ENCODE peak calls at places on chromosome 3, in six cellular contexts. One of them, this sample, is unnamed.

GRCh38 chr3:58210761-58211477 is at the start of gene DNASE1L3:
- DNase-seq in right atrium auricular region: no peak
- DNase-seq in osteocyte: no peak
- DNase-seq in Peyer's patch: no peak
- DNase-seq in CD4-positive, alpha-beta T cell: no peak
- DNase-seq in fibroblast of lung: no peak
- DNase-seq in this sample: no peak

GRCh38 chr3:32577621-32578556 is 7.2 kb upstream of the DYNC1LI1 start:
- DNase-seq in right atrium auricular region: peak
- DNase-seq in osteocyte: peak
- DNase-seq in Peyer's patch: no peak
- DNase-seq in CD4-positive, alpha-beta T cell: no peak
- DNase-seq in fibroblast of lung: no peak
- DNase-seq in this sample: peak

GRCh38 chr3:194139085-194139976 is 3.4 kb downstream of the HES1 start:
- DNase-seq in right atrium auricular region: no peak
- DNase-seq in osteocyte: no peak
- DNase-seq in Peyer's patch: no peak
- DNase-seq in CD4-positive, alpha-beta T cell: no peak
- DNase-seq in fibroblast of lung: peak
- DNase-seq in this sample: no peak

GRCh38 chr3:190731596-190731995 is 130.9 kb downstream of the GMNC start:
- DNase-seq in right atrium auricular region: no peak
- DNase-seq in osteocyte: no peak
- DNase-seq in Peyer's patch: no peak
- DNase-seq in CD4-positive, alpha-beta T cell: no peak
- DNase-seq in fibroblast of lung: no peak
- DNase-seq in this sample: no peak

GRCh38 chr3:66401578-66402382 is 99.0 kb downstream of the LRIG1 start:
- DNase-seq in right atrium auricular region: no peak
- DNase-seq in osteocyte: no peak
- DNase-seq in Peyer's patch: peak
- DNase-seq in CD4-positive, alpha-beta T cell: no peak
- DNase-seq in fibroblast of lung: no peak
- DNase-seq in this sample: no peak

GRCh38 chr3:158912188-158912587 is 110.3 kb downstream of the MFSD1 start:
- DNase-seq in right atrium auricular region: no peak
- DNase-seq in osteocyte: no peak
- DNase-seq in Peyer's patch: no peak
- DNase-seq in CD4-positive, alpha-beta T cell: no peak
- DNase-seq in fibroblast of lung: no peak
- DNase-seq in this sample: no peak

GRCh38 chr3:14725015-14725431 is 50.1 kb downstream of the C3orf20 start:
- DNase-seq in right atrium auricular region: no peak
- DNase-seq in osteocyte: peak
- DNase-seq in Peyer's patch: no peak
- DNase-seq in CD4-positive, alpha-beta T cell: no peak
- DNase-seq in fibroblast of lung: peak
- DNase-seq in this sample: no peak

GRCh38 chr3:192091831-192092230 is 630.9 kb downstream of the PYDC2 start:
- DNase-seq in right atrium auricular region: no peak
- DNase-seq in osteocyte: no peak
- DNase-seq in Peyer's patch: no peak
- DNase-seq in CD4-positive, alpha-beta T cell: no peak
- DNase-seq in fibroblast of lung: peak
- DNase-seq in this sample: no peak

GRCh38 chr3:182792901-182793662 is at the start of gene ATP11B:
- DNase-seq in right atrium auricular region: peak
- DNase-seq in osteocyte: no peak
- DNase-seq in Peyer's patch: peak
- DNase-seq in CD4-positive, alpha-beta T cell: peak
- DNase-seq in fibroblast of lung: peak
- DNase-seq in this sample: peak

GRCh38 chr3:121718205-121718846 is 31.2 kb downstream of the GOLGB1 start:
- DNase-seq in right atrium auricular region: no peak
- DNase-seq in osteocyte: no peak
- DNase-seq in Peyer's patch: no peak
- DNase-seq in CD4-positive, alpha-beta T cell: peak
- DNase-seq in fibroblast of lung: no peak
- DNase-seq in this sample: no peak

GRCh38 chr3:14452676-14453367 is 50.4 kb downstream of the SLC6A6 start:
- DNase-seq in right atrium auricular region: peak
- DNase-seq in osteocyte: peak
- DNase-seq in Peyer's patch: peak
- DNase-seq in CD4-positive, alpha-beta T cell: no peak
- DNase-seq in fibroblast of lung: peak
- DNase-seq in this sample: no peak

GRCh38 chr3:15260531-15260930 is 54.5 kb downstream of the CAPN7 start:
- DNase-seq in right atrium auricular region: peak
- DNase-seq in osteocyte: no peak
- DNase-seq in Peyer's patch: no peak
- DNase-seq in CD4-positive, alpha-beta T cell: no peak
- DNase-seq in fibroblast of lung: no peak
- DNase-seq in this sample: no peak

GRCh38 chr3:150374975-150375374 is 33.1 kb upstream of the TSC22D2 start:
- DNase-seq in right atrium auricular region: no peak
- DNase-seq in osteocyte: no peak
- DNase-seq in Peyer's patch: no peak
- DNase-seq in CD4-positive, alpha-beta T cell: no peak
- DNase-seq in fibroblast of lung: no peak
- DNase-seq in this sample: no peak

GRCh38 chr3:150371741-150372254 is 36.3 kb upstream of the TSC22D2 start:
- DNase-seq in right atrium auricular region: peak
- DNase-seq in osteocyte: no peak
- DNase-seq in Peyer's patch: no peak
- DNase-seq in CD4-positive, alpha-beta T cell: no peak
- DNase-seq in fibroblast of lung: peak
- DNase-seq in this sample: no peak

GRCh38 chr3:150372320-150373118 is 35.6 kb upstream of the TSC22D2 start:
- DNase-seq in right atrium auricular region: no peak
- DNase-seq in osteocyte: no peak
- DNase-seq in Peyer's patch: no peak
- DNase-seq in CD4-positive, alpha-beta T cell: no peak
- DNase-seq in fibroblast of lung: peak
- DNase-seq in this sample: no peak

GRCh38 chr3:150370982-150371381 is 37.1 kb upstream of the TSC22D2 start:
- DNase-seq in right atrium auricular region: no peak
- DNase-seq in osteocyte: no peak
- DNase-seq in Peyer's patch: no peak
- DNase-seq in CD4-positive, alpha-beta T cell: no peak
- DNase-seq in fibroblast of lung: peak
- DNase-seq in this sample: no peak

DNA sequence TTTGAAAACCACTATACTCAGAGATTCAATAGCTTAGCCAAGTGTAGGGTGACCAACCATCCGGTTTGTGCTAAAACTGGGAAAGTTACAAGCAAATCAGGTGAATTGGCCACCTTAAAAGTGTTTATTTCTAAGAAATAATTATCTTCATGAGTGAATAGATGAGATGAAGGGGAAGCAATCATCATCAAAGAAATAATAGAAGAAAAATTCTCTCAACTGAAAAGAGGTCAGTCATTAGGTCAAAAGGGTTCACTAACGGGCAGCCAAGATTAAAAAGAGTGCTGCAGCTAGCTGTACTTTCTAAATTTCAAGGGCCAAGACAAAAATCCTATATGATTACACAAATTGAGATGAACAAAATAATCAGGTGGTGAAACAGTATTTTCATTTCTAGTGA is 34.9 kb upstream of the TSC22D2 start:
- DNase-seq in right atrium auricular region: no peak
- DNase-seq in osteocyte: no peak
- DNase-seq in Peyer's patch: no peak
- DNase-seq in CD4-positive, alpha-beta T cell: no peak
- DNase-seq in fibroblast of lung: no peak
- DNase-seq in this sample: no peak
- TF ChIP-seq CTCF in right atrium auricular region: no peak
- TF ChIP-seq CTCF in osteocyte: no peak
- TF ChIP-seq CTCF in Peyer's patch: no peak
- TF ChIP-seq CTCF in CD4-positive, alpha-beta T cell: no peak
- TF ChIP-seq CTCF in fibroblast of lung: no peak
- TF ChIP-seq CTCF in this sample: no peak

GRCh38 chr3:64327039-64327804 is 102.0 kb upstream of the PRICKLE2 start:
- DNase-seq in right atrium auricular region: peak
- DNase-seq in osteocyte: no peak
- DNase-seq in Peyer's patch: no peak
- DNase-seq in CD4-positive, alpha-beta T cell: no peak
- DNase-seq in fibroblast of lung: no peak
- DNase-seq in this sample: no peak

GRCh38 chr3:64331605-64332004 is 106.3 kb upstream of the PRICKLE2 start:
- DNase-seq in right atrium auricular region: no peak
- DNase-seq in osteocyte: no peak
- DNase-seq in Peyer's patch: no peak
- DNase-seq in CD4-positive, alpha-beta T cell: no peak
- DNase-seq in fibroblast of lung: no peak
- DNase-seq in this sample: no peak

GRCh38 chr3:64332461-64333350 is 107.4 kb upstream of the PRICKLE2 start:
- DNase-seq in right atrium auricular region: no peak
- DNase-seq in osteocyte: no peak
- DNase-seq in Peyer's patch: no peak
- DNase-seq in CD4-positive, alpha-beta T cell: no peak
- DNase-seq in fibroblast of lung: peak
- DNase-seq in this sample: no peak

GRCh38 chr3:64329037-64329436 is 103.8 kb upstream of the PRICKLE2 start:
- DNase-seq in right atrium auricular region: no peak
- DNase-seq in osteocyte: no peak
- DNase-seq in Peyer's patch: no peak
- DNase-seq in CD4-positive, alpha-beta T cell: no peak
- DNase-seq in fibroblast of lung: no peak
- DNase-seq in this sample: no peak
- TF ChIP-seq CTCF in right atrium auricular region: no peak
- TF ChIP-seq CTCF in osteocyte: no peak
- TF ChIP-seq CTCF in Peyer's patch: no peak
- TF ChIP-seq CTCF in CD4-positive, alpha-beta T cell: no peak
- TF ChIP-seq CTCF in fibroblast of lung: no peak
- TF ChIP-seq CTCF in this sample: no peak

GRCh38 chr3:69408989-69409388 is 23.1 kb upstream of the FRMD4B start:
- DNase-seq in right atrium auricular region: no peak
- DNase-seq in osteocyte: no peak
- DNase-seq in Peyer's patch: no peak
- DNase-seq in CD4-positive, alpha-beta T cell: no peak
- DNase-seq in fibroblast of lung: no peak
- DNase-seq in this sample: no peak

GRCh38 chr3:69411331-69411730 is 25.4 kb upstream of the FRMD4B start:
- DNase-seq in right atrium auricular region: no peak
- DNase-seq in osteocyte: no peak
- DNase-seq in Peyer's patch: no peak
- DNase-seq in CD4-positive, alpha-beta T cell: no peak
- DNase-seq in fibroblast of lung: peak
- DNase-seq in this sample: no peak

GRCh38 chr3:69409831-69410230 is 23.9 kb upstream of the FRMD4B start:
- DNase-seq in right atrium auricular region: no peak
- DNase-seq in osteocyte: no peak
- DNase-seq in Peyer's patch: no peak
- DNase-seq in CD4-positive, alpha-beta T cell: no peak
- DNase-seq in fibroblast of lung: no peak
- DNase-seq in this sample: no peak

GRCh38 chr3:69408542-69408941 is 22.7 kb upstream of the FRMD4B start:
- DNase-seq in right atrium auricular region: no peak
- DNase-seq in osteocyte: no peak
- DNase-seq in Peyer's patch: no peak
- DNase-seq in CD4-positive, alpha-beta T cell: no peak
- DNase-seq in fibroblast of lung: no peak
- DNase-seq in this sample: no peak

DNA sequence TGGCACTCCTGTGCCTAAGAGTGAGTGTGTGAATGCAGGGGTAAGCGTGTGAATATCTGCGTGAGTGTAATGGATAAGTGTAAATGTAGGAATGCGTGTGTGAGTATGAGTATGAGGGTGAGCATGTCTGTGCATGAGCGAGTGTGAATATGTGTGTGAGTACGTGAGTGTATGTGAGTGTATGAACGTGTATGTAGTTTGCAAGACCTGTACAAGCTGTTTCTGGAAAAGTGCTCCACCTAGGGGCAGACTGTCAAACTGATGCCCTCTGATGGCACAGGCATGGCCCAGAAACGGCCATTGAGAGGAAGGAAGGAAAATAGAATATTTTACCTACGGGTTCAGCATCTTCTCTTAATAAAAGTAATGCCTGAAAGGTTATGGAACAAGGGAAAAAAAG is 24.4 kb upstream of the FRMD4B start:
- DNase-seq in right atrium auricular region: peak
- DNase-seq in osteocyte: no peak
- DNase-seq in Peyer's patch: peak
- DNase-seq in CD4-positive, alpha-beta T cell: peak
- DNase-seq in fibroblast of lung: peak
- DNase-seq in this sample: no peak
- TF ChIP-seq CTCF in right atrium auricular region: peak
- TF ChIP-seq CTCF in osteocyte: peak
- TF ChIP-seq CTCF in Peyer's patch: peak
- TF ChIP-seq CTCF in CD4-positive, alpha-beta T cell: peak
- TF ChIP-seq CTCF in fibroblast of lung: peak
- TF ChIP-seq CTCF in this sample: no peak

GRCh38 chr3:100578646-100579045 is 30.8 kb upstream of the ADGRG7 start:
- DNase-seq in right atrium auricular region: no peak
- DNase-seq in osteocyte: no peak
- DNase-seq in Peyer's patch: no peak
- DNase-seq in CD4-positive, alpha-beta T cell: no peak
- DNase-seq in fibroblast of lung: no peak
- DNase-seq in this sample: no peak

GRCh38 chr3:100574536-100574935 is 34.9 kb upstream of the ADGRG7 start:
- DNase-seq in right atrium auricular region: no peak
- DNase-seq in osteocyte: no peak
- DNase-seq in Peyer's patch: no peak
- DNase-seq in CD4-positive, alpha-beta T cell: no peak
- DNase-seq in fibroblast of lung: no peak
- DNase-seq in this sample: no peak

GRCh38 chr3:100575704-100576103 is 33.7 kb upstream of the ADGRG7 start:
- DNase-seq in right atrium auricular region: no peak
- DNase-seq in osteocyte: no peak
- DNase-seq in Peyer's patch: no peak
- DNase-seq in CD4-positive, alpha-beta T cell: no peak
- DNase-seq in fibroblast of lung: no peak
- DNase-seq in this sample: no peak

GRCh38 chr3:100580147-100580546 is 29.3 kb upstream of the ADGRG7 start:
- DNase-seq in right atrium auricular region: no peak
- DNase-seq in osteocyte: no peak
- DNase-seq in Peyer's patch: no peak
- DNase-seq in CD4-positive, alpha-beta T cell: no peak
- DNase-seq in fibroblast of lung: no peak
- DNase-seq in this sample: no peak

DNA sequence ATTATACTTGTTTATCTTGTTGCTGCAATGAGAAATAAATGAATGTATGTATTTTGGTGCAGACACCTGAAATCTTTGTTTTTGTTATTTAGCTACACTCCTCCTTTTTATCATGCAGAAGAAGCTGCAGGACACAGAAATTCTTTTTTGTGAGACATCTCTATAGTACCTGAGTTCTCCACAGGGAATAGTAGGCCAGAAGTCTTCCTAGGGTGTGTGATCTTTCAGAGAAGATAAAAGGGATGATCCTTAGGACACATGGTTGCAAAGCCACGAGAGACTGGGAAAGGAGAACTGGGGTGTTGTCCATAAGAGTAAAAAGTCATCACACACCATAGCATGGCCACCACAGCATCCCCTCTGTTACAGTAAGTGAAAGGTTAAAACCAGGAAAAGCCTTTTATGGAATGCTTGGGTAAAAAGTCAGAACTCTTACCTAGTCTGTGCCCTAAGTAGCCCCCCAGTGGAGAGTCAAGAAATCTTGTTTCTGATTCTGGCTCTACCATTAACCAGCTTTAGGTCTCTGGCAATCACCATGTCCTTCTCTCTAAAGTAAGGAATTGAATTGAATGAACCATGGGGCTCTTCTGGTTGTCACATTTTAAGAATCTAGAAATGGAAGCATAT is 31.9 kb upstream of the ADGRG7 start:
- DNase-seq in right atrium auricular region: no peak
- DNase-seq in osteocyte: no peak
- DNase-seq in Peyer's patch: no peak
- DNase-seq in CD4-positive, alpha-beta T cell: no peak
- DNase-seq in fibroblast of lung: no peak
- DNase-seq in this sample: no peak
- TF ChIP-seq CTCF in right atrium auricular region: no peak
- TF ChIP-seq CTCF in osteocyte: no peak
- TF ChIP-seq CTCF in Peyer's patch: no peak
- TF ChIP-seq CTCF in CD4-positive, alpha-beta T cell: no peak
- TF ChIP-seq CTCF in fibroblast of lung: no peak
- TF ChIP-seq CTCF in this sample: no peak

This sample was measured in activated B cell treated with CpG ODN at 0.5 μM for 24 hours.